ENCODE peak calls at places on chromosomes 13 and 19, in seven cellular contexts. One of them, this sample, is unnamed.
A peak's percentile ranks its signal among the peaks of the same experiment; 100 is the strongest.

GRCh38 chr19:14450168-14450874 is 17.2 kb downstream of the PKN1 start:
- DNase-seq in cardiac muscle cell: no peak
- DNase-seq in heart right ventricle: peak; percentile 35
- DNase-seq in astrocyte: no peak
- DNase-seq in Panc1: no peak
- DNase-seq in ascending aorta: no peak
- DNase-seq in endodermal cell: peak; percentile 99
- DNase-seq in this sample: no peak

GRCh38 chr13:36920612-36921185 is 661 bp upstream of the SMAD9 start:
- DNase-seq in cardiac muscle cell: peak; percentile 36
- DNase-seq in heart right ventricle: no peak
- DNase-seq in astrocyte: no peak
- DNase-seq in Panc1: no peak
- DNase-seq in ascending aorta: no peak
- DNase-seq in endodermal cell: no peak
- DNase-seq in this sample: no peak

GRCh38 chr13:94192576-94192975 is 286.9 kb downstream of the DCT start:
- DNase-seq in cardiac muscle cell: peak; percentile 30
- DNase-seq in heart right ventricle: no peak
- DNase-seq in astrocyte: no peak
- DNase-seq in Panc1: no peak
- DNase-seq in ascending aorta: no peak
- DNase-seq in endodermal cell: peak; percentile 86
- DNase-seq in this sample: no peak

GRCh38 chr19:4749870-4750269 is 26.2 kb upstream of the DPP9 start:
- DNase-seq in cardiac muscle cell: no peak
- DNase-seq in heart right ventricle: no peak
- DNase-seq in astrocyte: no peak
- DNase-seq in Panc1: no peak
- DNase-seq in ascending aorta: no peak
- DNase-seq in endodermal cell: no peak
- DNase-seq in this sample: no peak

GRCh38 chr13:80196756-80197155 is 144.2 kb downstream of the SPRY2 start:
- DNase-seq in cardiac muscle cell: no peak
- DNase-seq in heart right ventricle: no peak
- DNase-seq in astrocyte: no peak
- DNase-seq in Panc1: no peak
- DNase-seq in ascending aorta: no peak
- DNase-seq in endodermal cell: no peak
- DNase-seq in this sample: no peak

GRCh38 chr19:10979950-10980349 is 19.1 kb downstream of the SMARCA4 start:
- DNase-seq in cardiac muscle cell: no peak
- DNase-seq in heart right ventricle: no peak
- DNase-seq in astrocyte: no peak
- DNase-seq in Panc1: no peak
- DNase-seq in ascending aorta: no peak
- DNase-seq in endodermal cell: no peak
- DNase-seq in this sample: no peak

GRCh38 chr13:110108348-110109139 is 198.4 kb downstream of the COL4A1 start:
- DNase-seq in cardiac muscle cell: peak; percentile 81
- DNase-seq in heart right ventricle: peak; percentile 81
- DNase-seq in astrocyte: peak; percentile 78
- DNase-seq in Panc1: no peak
- DNase-seq in ascending aorta: peak; percentile 88
- DNase-seq in endodermal cell: peak; percentile 93
- DNase-seq in this sample: peak; percentile 48

GRCh38 chr19:27529158-27529557 is 1683.8 kb downstream of the UQCRFS1 start:
- DNase-seq in cardiac muscle cell: no peak
- DNase-seq in heart right ventricle: no peak
- DNase-seq in astrocyte: no peak
- DNase-seq in Panc1: no peak
- DNase-seq in ascending aorta: no peak
- DNase-seq in endodermal cell: no peak
- DNase-seq in this sample: no peak

GRCh38 chr19:54426291-54426918 is 11.1 kb downstream of the TTYH1 start:
- DNase-seq in cardiac muscle cell: no peak
- DNase-seq in heart right ventricle: no peak
- DNase-seq in astrocyte: no peak
- DNase-seq in Panc1: no peak
- DNase-seq in ascending aorta: no peak
- DNase-seq in endodermal cell: peak; percentile 57
- DNase-seq in this sample: no peak

GRCh38 chr19:55447421-55448174 is 4.5 kb upstream of the SHISA7 start:
- DNase-seq in cardiac muscle cell: no peak
- DNase-seq in heart right ventricle: no peak
- DNase-seq in astrocyte: no peak
- DNase-seq in Panc1: no peak
- DNase-seq in ascending aorta: no peak
- DNase-seq in endodermal cell: no peak
- DNase-seq in this sample: peak; percentile 29

GRCh38 chr19:49499030-49499670 is 2.9 kb downstream of the RPS11 start:
- DNase-seq in cardiac muscle cell: no peak
- DNase-seq in heart right ventricle: no peak
- DNase-seq in astrocyte: no peak
- DNase-seq in Panc1: no peak
- DNase-seq in ascending aorta: no peak
- DNase-seq in endodermal cell: no peak
- DNase-seq in this sample: no peak

GRCh38 chr19:51138549-51138979 is 3.5 kb upstream of the SIGLEC7 start:
- DNase-seq in cardiac muscle cell: no peak
- DNase-seq in heart right ventricle: peak; percentile 46
- DNase-seq in astrocyte: no peak
- DNase-seq in Panc1: no peak
- DNase-seq in ascending aorta: peak; percentile 70
- DNase-seq in endodermal cell: peak; percentile 33
- DNase-seq in this sample: no peak

GRCh38 chr19:2703077-2703437 is 563 bp upstream of the GNG7 start:
- DNase-seq in cardiac muscle cell: no peak
- DNase-seq in heart right ventricle: no peak
- DNase-seq in astrocyte: no peak
- DNase-seq in Panc1: no peak
- DNase-seq in ascending aorta: no peak
- DNase-seq in endodermal cell: no peak
- DNase-seq in this sample: no peak

GRCh38 chr13:48890386-48890785 is 85.3 kb upstream of the FNDC3A start:
- DNase-seq in cardiac muscle cell: no peak
- DNase-seq in heart right ventricle: no peak
- DNase-seq in astrocyte: no peak
- DNase-seq in Panc1: no peak
- DNase-seq in ascending aorta: no peak
- DNase-seq in endodermal cell: no peak
- DNase-seq in this sample: no peak

GRCh38 chr19:9819590-9819898 is 665 bp upstream of the FBXL12 start:
- DNase-seq in cardiac muscle cell: no peak
- DNase-seq in heart right ventricle: no peak
- DNase-seq in astrocyte: no peak
- DNase-seq in Panc1: no peak
- DNase-seq in ascending aorta: no peak
- DNase-seq in endodermal cell: no peak
- DNase-seq in this sample: no peak

GRCh38 chr19:7618771-7619510 is 10.4 kb downstream of the XAB2 start:
- DNase-seq in cardiac muscle cell: no peak
- DNase-seq in heart right ventricle: no peak
- DNase-seq in astrocyte: no peak
- DNase-seq in Panc1: no peak
- DNase-seq in ascending aorta: no peak
- DNase-seq in endodermal cell: no peak
- DNase-seq in this sample: no peak

GRCh38 chr19:7618366-7618765 is 11.0 kb downstream of the XAB2 start:
- DNase-seq in cardiac muscle cell: no peak
- DNase-seq in heart right ventricle: no peak
- DNase-seq in astrocyte: no peak
- DNase-seq in Panc1: no peak
- DNase-seq in ascending aorta: no peak
- DNase-seq in endodermal cell: no peak
- DNase-seq in this sample: no peak

GRCh38 chr19:7620442-7621412 is 8.6 kb downstream of the XAB2 start:
- DNase-seq in cardiac muscle cell: no peak
- DNase-seq in heart right ventricle: no peak
- DNase-seq in astrocyte: no peak
- DNase-seq in Panc1: no peak
- DNase-seq in ascending aorta: no peak
- DNase-seq in endodermal cell: no peak
- DNase-seq in this sample: no peak

GRCh38 chr19:7617735-7618134 is 11.6 kb downstream of the XAB2 start:
- DNase-seq in cardiac muscle cell: no peak
- DNase-seq in heart right ventricle: no peak
- DNase-seq in astrocyte: no peak
- DNase-seq in Panc1: no peak
- DNase-seq in ascending aorta: no peak
- DNase-seq in endodermal cell: no peak
- DNase-seq in this sample: no peak

DNA sequence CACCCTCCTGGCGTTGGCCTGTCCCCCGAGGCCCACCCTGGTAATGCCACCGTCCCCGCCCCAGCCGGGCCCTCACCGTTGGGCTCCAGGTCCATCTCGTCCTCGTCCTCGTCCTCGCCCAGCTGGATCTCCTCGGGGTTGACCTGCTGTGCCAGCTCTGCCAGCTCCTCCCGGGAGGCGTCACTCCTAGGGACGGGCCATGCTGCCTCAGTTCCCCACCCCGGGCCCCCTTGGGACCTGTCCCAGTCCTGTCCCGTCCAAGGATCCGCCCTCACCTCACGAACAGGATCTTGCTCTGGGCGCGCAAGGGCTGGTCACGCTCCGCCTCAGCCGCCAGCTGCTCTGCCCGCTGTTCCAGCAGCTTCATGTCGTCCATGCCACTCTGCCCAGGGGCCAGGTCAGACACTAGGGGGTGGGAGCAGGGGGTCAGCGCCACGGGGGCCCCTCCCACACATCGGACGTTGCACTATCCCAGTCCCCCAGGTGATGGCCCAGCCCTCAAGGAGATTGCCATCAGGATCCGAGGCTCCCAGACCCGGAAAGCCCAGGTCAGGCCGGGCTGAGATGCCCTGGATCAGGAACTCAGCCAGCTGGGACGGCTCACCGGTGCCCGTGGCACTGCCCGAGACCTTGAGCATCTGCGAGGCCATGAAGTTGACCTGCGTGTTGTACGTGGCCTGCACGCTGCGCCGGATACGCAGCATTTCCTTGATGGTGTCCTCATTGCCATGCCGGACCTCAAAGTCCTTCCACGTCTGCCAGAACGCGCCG is 9.5 kb downstream of the XAB2 start:
- DNase-seq in cardiac muscle cell: no peak
- DNase-seq in heart right ventricle: no peak
- DNase-seq in astrocyte: no peak
- DNase-seq in Panc1: no peak
- DNase-seq in ascending aorta: no peak
- DNase-seq in endodermal cell: no peak
- DNase-seq in this sample: no peak
- H3K27ac ChIP-seq in cardiac muscle cell: no peak overlapping the region
- H3K27ac ChIP-seq in heart right ventricle: no peak overlapping the region
- H3K27ac ChIP-seq in astrocyte: no peak overlapping the region
- H3K27ac ChIP-seq in Panc1: no peak overlapping the region
- H3K27ac ChIP-seq in ascending aorta: no peak overlapping the region
- H3K27ac ChIP-seq in endodermal cell: no peak overlapping the region
- H3K27ac ChIP-seq in this sample: peak overlapping the region; percentile 64

GRCh38 chr13:35723820-35724219 is 247.3 kb upstream of the MAB21L1 start:
- DNase-seq in cardiac muscle cell: no peak
- DNase-seq in heart right ventricle: peak; percentile 33
- DNase-seq in astrocyte: peak; percentile 43
- DNase-seq in Panc1: no peak
- DNase-seq in ascending aorta: no peak
- DNase-seq in endodermal cell: peak; percentile 34
- DNase-seq in this sample: no peak
- H3K27ac ChIP-seq in cardiac muscle cell: no peak overlapping the region
- H3K27ac ChIP-seq in heart right ventricle: peak overlapping the region; percentile 76
- H3K27ac ChIP-seq in astrocyte: no peak overlapping the region
- H3K27ac ChIP-seq in Panc1: no peak overlapping the region
- H3K27ac ChIP-seq in ascending aorta: no peak overlapping the region
- H3K27ac ChIP-seq in endodermal cell: no peak overlapping the region
- H3K27ac ChIP-seq in this sample: no peak overlapping the region

GRCh38 chr13:65909501-65909900 is 1320.6 kb downstream of the PCDH9 start:
- DNase-seq in cardiac muscle cell: no peak
- DNase-seq in heart right ventricle: no peak
- DNase-seq in astrocyte: no peak
- DNase-seq in Panc1: no peak
- DNase-seq in ascending aorta: no peak
- DNase-seq in endodermal cell: no peak
- DNase-seq in this sample: no peak

GRCh38 chr13:65911546-65912193 is 1318.5 kb downstream of the PCDH9 start:
- DNase-seq in cardiac muscle cell: no peak
- DNase-seq in heart right ventricle: no peak
- DNase-seq in astrocyte: no peak
- DNase-seq in Panc1: no peak
- DNase-seq in ascending aorta: no peak
- DNase-seq in endodermal cell: no peak
- DNase-seq in this sample: no peak

GRCh38 chr13:65913173-65913572 is 1317.0 kb downstream of the PCDH9 start:
- DNase-seq in cardiac muscle cell: no peak
- DNase-seq in heart right ventricle: no peak
- DNase-seq in astrocyte: peak; percentile 89
- DNase-seq in Panc1: no peak
- DNase-seq in ascending aorta: no peak
- DNase-seq in endodermal cell: no peak
- DNase-seq in this sample: no peak

GRCh38 chr13:65914707-65915106 is 1315.4 kb downstream of the PCDH9 start:
- DNase-seq in cardiac muscle cell: no peak
- DNase-seq in heart right ventricle: no peak
- DNase-seq in astrocyte: peak; percentile 58
- DNase-seq in Panc1: no peak
- DNase-seq in ascending aorta: no peak
- DNase-seq in endodermal cell: no peak
- DNase-seq in this sample: no peak

GRCh38 chr13:65912516-65912915 is 1317.6 kb downstream of the PCDH9 start:
- DNase-seq in cardiac muscle cell: no peak
- DNase-seq in heart right ventricle: no peak
- DNase-seq in astrocyte: no peak
- DNase-seq in Panc1: no peak
- DNase-seq in ascending aorta: no peak
- DNase-seq in endodermal cell: no peak
- DNase-seq in this sample: no peak
- H3K27ac ChIP-seq in cardiac muscle cell: no peak overlapping the region
- H3K27ac ChIP-seq in heart right ventricle: no peak overlapping the region
- H3K27ac ChIP-seq in astrocyte: peak overlapping the region; percentile 66
- H3K27ac ChIP-seq in Panc1: no peak overlapping the region
- H3K27ac ChIP-seq in ascending aorta: peak overlapping the region; percentile 51
- H3K27ac ChIP-seq in endodermal cell: no peak overlapping the region
- H3K27ac ChIP-seq in this sample: peak overlapping the region; percentile 66

GRCh38 chr19:57653689-57654088 is 15.0 kb upstream of the ZSCAN4 start:
- DNase-seq in cardiac muscle cell: no peak
- DNase-seq in heart right ventricle: no peak
- DNase-seq in astrocyte: no peak
- DNase-seq in Panc1: no peak
- DNase-seq in ascending aorta: no peak
- DNase-seq in endodermal cell: no peak
- DNase-seq in this sample: no peak

GRCh38 chr19:57648336-57649003 is 15.5 kb downstream of the ZNF211 start:
- DNase-seq in cardiac muscle cell: no peak
- DNase-seq in heart right ventricle: no peak
- DNase-seq in astrocyte: no peak
- DNase-seq in Panc1: no peak
- DNase-seq in ascending aorta: no peak
- DNase-seq in endodermal cell: no peak
- DNase-seq in this sample: no peak

GRCh38 chr19:57656346-57656745 is 12.4 kb upstream of the ZSCAN4 start:
- DNase-seq in cardiac muscle cell: no peak
- DNase-seq in heart right ventricle: no peak
- DNase-seq in astrocyte: no peak
- DNase-seq in Panc1: no peak
- DNase-seq in ascending aorta: no peak
- DNase-seq in endodermal cell: no peak
- DNase-seq in this sample: no peak

GRCh38 chr19:57655443-57655842 is 13.3 kb upstream of the ZSCAN4 start:
- DNase-seq in cardiac muscle cell: no peak
- DNase-seq in heart right ventricle: no peak
- DNase-seq in astrocyte: no peak
- DNase-seq in Panc1: no peak
- DNase-seq in ascending aorta: no peak
- DNase-seq in endodermal cell: no peak
- DNase-seq in this sample: no peak

GRCh38 chr19:57651654-57651996 is 17.1 kb upstream of the ZSCAN4 start:
- DNase-seq in cardiac muscle cell: no peak
- DNase-seq in heart right ventricle: no peak
- DNase-seq in astrocyte: no peak
- DNase-seq in Panc1: no peak
- DNase-seq in ascending aorta: no peak
- DNase-seq in endodermal cell: peak; percentile 55
- DNase-seq in this sample: no peak
- H3K27ac ChIP-seq in cardiac muscle cell: no peak overlapping the region
- H3K27ac ChIP-seq in heart right ventricle: no peak overlapping the region
- H3K27ac ChIP-seq in astrocyte: no peak overlapping the region
- H3K27ac ChIP-seq in Panc1: no peak overlapping the region
- H3K27ac ChIP-seq in ascending aorta: no peak overlapping the region
- H3K27ac ChIP-seq in endodermal cell: no peak overlapping the region
- H3K27ac ChIP-seq in this sample: peak overlapping the region; percentile 55